ENCODE peak calls at places on chromosome 21, in four cellular contexts. N is activated naive CD8-positive, alpha-beta T cell treated with anti-CD3 and anti-CD28 coated beads for 36 hours; M is kidney; C is heart right ventricle. F is an unnamed sample.

GRCh38 chr21:26800001-26800400 is 45.2 kb downstream of the ADAMTS1 start:
- DNase-seq in M (no peak), N (no peak), C (no peak), F (no peak)

GRCh38 chr21:15144026-15144425 is 79.2 kb upstream of the NRIP1 start:
- DNase-seq in N (no peak), C (no peak), M (no peak), F (no peak)

GRCh38 chr21:36803051-36803709 is 104.3 kb downstream of the SIM2 start:
- DNase-seq in M (no peak), N (no peak), C (no peak), F (no peak)

GRCh38 chr21:44012474-44013379 is 618 bp downstream of the TRAPPC10 start:
- DNase-seq in M (peak; percentile 91), N (peak; percentile 91), C (peak; percentile 73), F (peak; percentile 71)

GRCh38 chr21:42102516-42102915 is 31.4 kb downstream of the UMODL1 start:
- DNase-seq in N (no peak), C (no peak), M (peak; percentile 29), F (no peak)

GRCh38 chr21:26490771-26491170 is 82.3 kb downstream of the CYYR1 start:
- DNase-seq in N (no peak), M (no peak), C (no peak), F (no peak)

GRCh38 chr21:42737969-42738590 is 84.7 kb downstream of the PDE9A start:
- DNase-seq in C (peak; percentile 50), N (peak; percentile 18), M (peak; percentile 88), F (peak; percentile 43)

GRCh38 chr21:22223385-22223784 is 1225.2 kb downstream of the NCAM2 start:
- DNase-seq in C (no peak), M (no peak), N (no peak), F (no peak)

GRCh38 chr21:35811115-35811806 is 249.1 kb downstream of the SETD4 start:
- DNase-seq in C (no peak), N (no peak), M (no peak), F (no peak)

GRCh38 chr21:41197582-41197981 is 29.6 kb downstream of the BACE2 start:
- DNase-seq in C (no peak), M (no peak), N (no peak), F (no peak)

GRCh38 chr21:25735895-25736597 is 1.3 kb downstream of the GABPA start:
- DNase-seq in C (no peak), M (no peak), N (no peak), F (no peak)

GRCh38 chr21:34808569-34809204 is 139.9 kb downstream of the CLIC6 start:
- DNase-seq in M (no peak), C (no peak), N (no peak), F (no peak)

GRCh38 chr21:31075844-31076243 is 37.6 kb upstream of the KRTAP19-8 start:
- DNase-seq in C (no peak), N (no peak), M (no peak), F (no peak)

GRCh38 chr21:21200103-21200938 is 202.1 kb downstream of the NCAM2 start:
- DNase-seq in N (peak; percentile 47), C (no peak), M (no peak), F (peak; percentile 34)

GRCh38 chr21:36849461-36849860 is 117.0 kb downstream of the HLCS start:
- DNase-seq in M (no peak), C (no peak), N (no peak), F (no peak)

GRCh38 chr21:31677047-31677446 is 17.6 kb downstream of the SOD1 start:
- DNase-seq in N (no peak), M (no peak), C (no peak), F (no peak)

GRCh38 chr21:29190920-29191319 is 60.5 kb downstream of the MAP3K7CL start:
- DNase-seq in N (no peak), C (no peak), M (no peak), F (no peak)

GRCh38 chr21:33414926-33415325 is 11.7 kb downstream of the IFNGR2 start:
- DNase-seq in M (no peak), N (no peak), C (no peak), F (no peak)

GRCh38 chr21:45502600-45502999 is 39.6 kb downstream of the SLC19A1 start:
- DNase-seq in N (no peak), M (no peak), C (no peak), F (no peak)

GRCh38 chr21:33247596-33247995 is 17.9 kb downstream of the IFNAR2 start:
- DNase-seq in C (no peak), N (no peak), M (no peak), F (no peak)

GRCh38 chr21:32611471-32611997 is 643 bp downstream of the CFAP298 start:
- DNase-seq in M (no peak), N (peak; percentile 50), C (peak; percentile 18), F (peak; percentile 35)

GRCh38 chr21:17231124-17231523 is 281.7 kb upstream of the CXADR start:
- DNase-seq in C (no peak), N (no peak), M (no peak), F (no peak)

GRCh38 chr21:36209626-36210171 is 53.1 kb downstream of the DOP1B start:
- DNase-seq in M (no peak), C (no peak), N (no peak), F (peak; percentile 41)

GRCh38 chr21:30044447-30045064 is 104.8 kb upstream of the GRIK1 start:
- DNase-seq in N (no peak), C (no peak), M (no peak), F (no peak)

GRCh38 chr21:33836408-33836807 is 79.2 kb downstream of the ATP5PO start:
- DNase-seq in N (no peak), M (no peak), C (no peak), F (no peak)

GRCh38 chr21:38820471-38821239 is 14.9 kb downstream of the ETS2 start:
- DNase-seq in C (no peak), N (no peak), M (peak; percentile 67), F (peak; percentile 72)

F was measured in lung.